ENCODE peak calls at places on chromosomes 4 and X, in four cellular contexts. A is sciatic nerve; B is activated CD4-positive, alpha-beta T cell treated with anti-CD3 and anti-CD28 coated beads, Interleukin-2, amount 10 ng/mL, durations not matched to agents 7 days and 5 days; G is Right ventricle myocardium superior. E is an unnamed sample.

GRCh38 chr4:71456841-71457240 is 118.0 kb downstream of the SLC4A4 start:
- DNase-seq in B (no peak), G (no peak), A (no peak), E (no peak)

GRCh38 chr4:31370866-31371465 is 650.8 kb downstream of the PCDH7 start:
- DNase-seq in G (no peak), B (no peak), A (no peak), E (no peak)

GRCh38 chr4:147736458-147736857 is 4.6 kb downstream of the ARHGAP10 start:
- DNase-seq in G (no peak), B (no peak), A (no peak), E (no peak)

GRCh38 chrX:155966876-155967275 is 30.6 kb upstream of the IL9R start:
- DNase-seq in B (peak; percentile 60), G (no peak), A (no peak), E (no peak)

GRCh38 chr4:128159967-128160366 is 98.9 kb downstream of the LARP1B start:
- DNase-seq in B (no peak), A (no peak), G (no peak), E (no peak)

GRCh38 chr4:61200991-61201526 is 933 bp downstream of the ADGRL3 start:
- DNase-seq in B (no peak), G (peak; percentile 46), A (no peak), E (no peak)

GRCh38 chrX:39063037-39063436 is 261.8 kb downstream of the MID1IP1 start:
- DNase-seq in B (no peak), G (no peak), A (no peak), E (no peak)

GRCh38 chr4:12884846-12885796 is 599.0 kb downstream of the RAB28 start:
- DNase-seq in G (no peak), B (no peak), A (no peak), E (no peak)

GRCh38 chrX:71302461-71303213 is 1.1 kb downstream of the ITGB1BP2 start:
- DNase-seq in G (no peak), A (no peak), B (no peak), E (no peak)

GRCh38 chr4:185307136-185307950 is 88.4 kb downstream of the LRP2BP start:
- DNase-seq in G (no peak), B (no peak), A (no peak), E (no peak)

GRCh38 chrX:124467202-124467601 is 120.8 kb downstream of the SH2D1A start:
- DNase-seq in A (no peak), B (no peak), G (no peak), E (no peak)

GRCh38 chr4:108355523-108356208 is 186.9 kb upstream of the LEF1 start:
- DNase-seq in G (no peak), A (no peak), B (peak; percentile 77), E (no peak)

GRCh38 chr4:6892190-6892908 is 17.3 kb upstream of the TBC1D14 start:
- DNase-seq in B (peak; percentile 55), G (peak; percentile 70), A (no peak), E (peak; percentile 50)

GRCh38 chr4:187141101-187141500 is 417.4 kb upstream of the FAT1 start:
- DNase-seq in G (no peak), A (no peak), B (no peak), E (no peak)

GRCh38 chr4:169096221-169096620 is 86.2 kb upstream of the CBR4 start:
- DNase-seq in B (no peak), G (no peak), A (no peak), E (no peak)

GRCh38 chrX:15314472-15314871 is 968 bp downstream of the ASB11 start:
- DNase-seq in A (no peak), B (no peak), G (no peak), E (no peak)

GRCh38 chr4:40180356-40180755 is 16.5 kb upstream of the RHOH start:
- DNase-seq in G (no peak), A (no peak), B (no peak), E (no peak)

GRCh38 chrX:87895421-87895820 is 377.8 kb downstream of the KLHL4 start:
- DNase-seq in G (no peak), B (no peak), A (no peak), E (no peak)

GRCh38 chr4:183580370-183580769 is 75.5 kb downstream of the ING2 start:
- DNase-seq in G (no peak), B (no peak), A (no peak), E (no peak)

GRCh38 chrX:15888062-15888461 is 33.4 kb upstream of the AP1S2 start:
- DNase-seq in G (no peak), A (no peak), B (no peak), E (no peak)

GRCh38 chr4:142091691-142092182 is 455.4 kb downstream of the IL15 start:
- DNase-seq in B (no peak), A (no peak), G (no peak), E (peak; percentile 27)

GRCh38 chrX:74540635-74541249 is 73.7 kb downstream of the RLIM start:
- DNase-seq in A (no peak), G (no peak), B (no peak), E (no peak)

GRCh38 chr4:84971319-84971932 is 4.9 kb upstream of the WDFY3 start:
- DNase-seq in A (no peak), B (no peak), G (no peak), E (no peak)

GRCh38 chr4:131644619-131645018 is 1504.5 kb upstream of the PCDH10 start:
- DNase-seq in A (no peak), B (no peak), G (no peak), E (no peak)